ENCODE peak calls at places on chromosomes 4 and X, in ten cellular contexts. F, C, D, H, Y, I, Z, W, U and E are unnamed samples.

GRCh38 chrX:136652822-136653723 is 5.1 kb downstream of the CD40LG start:
- DNase-seq in C (no peak), H (no peak), D (no peak), W (no peak), F (no peak), I (no peak), U (no peak), Z (no peak), Y (no peak), E (no peak)

GRCh38 chr4:141220655-141221605 is at the start of gene ZNF330:
- DNase-seq in C (peak; percentile 95), Y (peak; percentile 93), U (peak; percentile 91), H (peak; percentile 96), W (peak; percentile 91), I (peak; percentile 98), Z (peak; percentile 80), F (peak; percentile 91), D (peak; percentile 95), E (peak; percentile 45)

GRCh38 chrX:10011991-10012390 is 44.8 kb downstream of the CLDN34 start:
- DNase-seq in I (no peak), C (no peak), U (peak; percentile 44), H (no peak), Z (no peak), F (peak; percentile 47), Y (no peak), W (no peak), D (peak; percentile 46), E (no peak)

GRCh38 chrX:114152130-114152529 is 431.8 kb upstream of the HTR2C start:
- DNase-seq in Y (no peak), I (no peak), F (no peak), C (peak; percentile 71), Z (no peak), D (no peak), W (no peak), U (no peak), H (no peak), E (no peak)

GRCh38 chr4:109496875-109497274 is 63.2 kb upstream of the MCUB start:
- DNase-seq in Z (no peak), H (no peak), W (no peak), I (no peak), F (no peak), C (no peak), D (no peak), U (no peak), Y (no peak), E (no peak)

GRCh38 chrX:13803116-13803515 is 13.8 kb downstream of the GPM6B start:
- DNase-seq in Z (no peak), F (no peak), I (no peak), D (no peak), Y (no peak), C (no peak), H (no peak), U (peak; percentile 57), W (no peak), E (no peak)

GRCh38 chrX:125673758-125674157 is 354.1 kb downstream of the TEX13C start:
- DNase-seq in U (no peak), F (no peak), Y (no peak), W (no peak), I (no peak), D (no peak), C (no peak), Z (no peak), H (no peak), E (no peak)

GRCh38 chr4:2058264-2059033 is 678 bp upstream of the NAT8L start:
- DNase-seq in Z (no peak), Y (no peak), W (no peak), U (peak; percentile 65), D (no peak), I (peak; percentile 28), H (peak; percentile 14), F (no peak), C (no peak), E (peak; percentile 89)

GRCh38 chr4:146095091-146095690 is 80.3 kb upstream of the LSM6 start:
- DNase-seq in Z (no peak), Y (peak; percentile 65), W (no peak), H (no peak), F (peak; percentile 33), U (no peak), I (peak; percentile 31), D (no peak), C (peak; percentile 79), E (no peak)

GRCh38 chr4:139900964-139901376 is 235.4 kb downstream of the MGST2 start:
- DNase-seq in I (no peak), Z (no peak), D (no peak), F (no peak), H (no peak), Y (peak; percentile 48), W (no peak), C (no peak), U (no peak), E (no peak)

GRCh38 chrX:108341947-108342346 is 96.3 kb downstream of the COL4A6 start:
- DNase-seq in C (no peak), I (no peak), U (no peak), Y (no peak), F (no peak), W (no peak), H (no peak), Z (no peak), D (no peak), E (no peak)

GRCh38 chr4:181807771-181808170 is 435.4 kb upstream of the TENM3 start:
- DNase-seq in Z (no peak), F (no peak), W (no peak), Y (peak; percentile 66), I (no peak), C (no peak), U (no peak), D (no peak), H (no peak), E (no peak)

GRCh38 chrX:65745427-65745826 is 78.0 kb downstream of the MSN start:
- DNase-seq in Z (no peak), I (no peak), W (no peak), C (no peak), H (no peak), F (no peak), D (no peak), Y (no peak), U (no peak), E (no peak)

GRCh38 chr4:184281231-184282139 is 63.8 kb upstream of the ENPP6 start:
- DNase-seq in W (peak; percentile 72), H (no peak), U (peak; percentile 9), Z (no peak), F (no peak), C (no peak), D (no peak), I (no peak), Y (no peak), E (no peak)

GRCh38 chrX:63739885-63740284 is 45.1 kb downstream of the ARHGEF9 start:
- DNase-seq in D (no peak), I (no peak), W (no peak), Z (no peak), H (no peak), U (peak; percentile 30), Y (no peak), F (no peak), C (no peak), E (no peak)
- TF ChIP-seq CTCF in D (no peak), I (no peak), W (no peak), Z (no peak), H (no peak), U (peak; percentile 46), Y (no peak), F (no peak), C (no peak), E (no peak)

GRCh38 chr4:55356991-55357461 is 11.0 kb downstream of the SRD5A3 start:
- DNase-seq in H (no peak), Y (peak; percentile 44), U (no peak), C (peak; percentile 21), F (peak; percentile 41), Z (no peak), I (no peak), W (no peak), D (no peak), E (no peak)
- TF ChIP-seq CTCF in H (no peak), Y (no peak), U (no peak), C (no peak), F (no peak), Z (no peak), I (no peak), W (no peak), D (no peak), E (no peak)

DNA sequence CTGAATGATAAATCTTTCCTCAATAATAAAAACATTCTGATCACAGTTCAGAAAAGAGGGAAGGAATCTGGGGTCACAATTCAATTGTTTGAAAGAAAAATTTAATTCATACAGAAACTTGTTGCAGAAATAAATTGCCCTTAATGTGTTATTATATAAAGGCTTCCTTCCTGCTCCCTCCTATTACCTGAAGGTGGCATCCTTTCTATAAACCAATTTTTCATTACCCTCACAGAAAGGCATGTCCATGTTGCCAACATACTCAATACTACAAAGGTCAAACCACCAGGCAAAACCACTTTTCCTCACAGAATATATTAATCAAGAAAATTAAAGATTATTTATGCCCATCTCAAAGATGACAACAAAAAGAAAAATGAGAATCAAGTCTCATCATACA is 194.3 kb upstream of the CT83 start:
- DNase-seq in U (no peak), Y (no peak), C (no peak), I (no peak), W (no peak), F (no peak), D (no peak), H (no peak), Z (no peak), E (no peak)
- TF ChIP-seq CTCF in U (peak; percentile 44), Y (no peak), C (no peak), I (peak; percentile 28), W (no peak), F (no peak), D (no peak), H (no peak), Z (no peak), E (no peak)

GRCh38 chr4:3340703-3341088 is 47.9 kb downstream of the RGS12 start:
- DNase-seq in U (no peak), Z (no peak), D (no peak), F (peak; percentile 81), W (no peak), Y (no peak), H (no peak), I (no peak), C (no peak), E (no peak)
- TF ChIP-seq CTCF in U (peak; percentile 20), Z (no peak), D (no peak), F (no peak), W (no peak), Y (no peak), H (peak; percentile 12), I (no peak), C (no peak), E (no peak)

GRCh38 chr4:112266823-112267222 is 18.9 kb downstream of the TIFA start:
- DNase-seq in F (no peak), H (no peak), D (no peak), U (no peak), C (peak; percentile 54), Z (no peak), W (no peak), Y (peak; percentile 52), I (no peak), E (no peak)
- TF ChIP-seq CTCF in F (no peak), H (peak; percentile 48), D (no peak), U (peak; percentile 63), C (peak; percentile 52), Z (peak; percentile 37), W (peak; percentile 48), Y (peak; percentile 55), I (peak; percentile 65), E (peak; percentile 40)

GRCh38 chr4:21512351-21512750 is 436.2 kb downstream of the KCNIP4 start:
- DNase-seq in I (peak; percentile 3), W (no peak), Y (peak; percentile 4), H (no peak), D (no peak), F (no peak), Z (no peak), C (peak; percentile 66), U (no peak), E (no peak)

GRCh38 chr4:21507439-21507838 is 441.1 kb downstream of the KCNIP4 start:
- DNase-seq in I (no peak), C (peak; percentile 29), U (no peak), H (no peak), Z (no peak), D (no peak), F (no peak), Y (no peak), W (no peak), E (no peak)
- TF ChIP-seq CTCF in I (peak; percentile 50), C (peak; percentile 28), U (peak; percentile 59), H (no peak), Z (no peak), D (no peak), F (no peak), Y (no peak), W (no peak), E (peak; percentile 31)